ENCODE peak calls at places on chromosomes 4 and X, in five cellular contexts. H, C, B, Y and V are unnamed samples.

GRCh38 chr4:48913346-48913745 is 6.8 kb upstream of the OCIAD2 start:
- DNase-seq in H (peak; percentile 29), C (no peak), B (peak; percentile 84), Y (peak; percentile 76), V (peak; percentile 70)

GRCh38 chr4:153127773-153128494 is 76.3 kb upstream of the TRIM2 start:
- DNase-seq in H (no peak), C (peak; percentile 95), B (peak; percentile 89), Y (peak; percentile 90), V (peak; percentile 75)

GRCh38 chr4:95728145-95728544 is 111.7 kb upstream of the PDHA2 start:
- DNase-seq in H (no peak), C (no peak), B (peak; percentile 89), Y (peak; percentile 87), V (no peak)

GRCh38 chr4:8407756-8408155 is 32.8 kb downstream of the ACOX3 start:
- DNase-seq in H (no peak), C (no peak), B (no peak), Y (no peak), V (no peak)

GRCh38 chr4:7067147-7067522 is 729 bp downstream of the GRPEL1 start:
- DNase-seq in H (no peak), C (no peak), B (no peak), Y (peak; percentile 29), V (no peak)

GRCh38 chr4:4384837-4385236 is 2.1 kb upstream of the NSG1 start:
- DNase-seq in H (no peak), C (peak; percentile 83), B (peak; percentile 54), Y (peak; percentile 43), V (no peak)

GRCh38 chr4:74097631-74098550 is 1.1 kb downstream of the CXCL2 start:
- DNase-seq in H (no peak), C (no peak), B (peak; percentile 80), Y (peak; percentile 82), V (no peak)

GRCh38 chr4:6472387-6473263 is at the start of gene PPP2R2C:
- DNase-seq in H (no peak), C (peak; percentile 82), B (no peak), Y (no peak), V (no peak)

GRCh38 chr4:44016582-44017421 is 431.8 kb downstream of the KCTD8 start:
- DNase-seq in H (no peak), C (peak; percentile 28), B (no peak), Y (no peak), V (peak; percentile 11)

GRCh38 chr4:165343353-165344191 is 16.1 kb downstream of the MSMO1 start:
- DNase-seq in H (no peak), C (peak; percentile 24), B (no peak), Y (no peak), V (no peak)

GRCh38 chrX:6968231-6968630 is 179.3 kb upstream of the STS start:
- DNase-seq in H (no peak), C (no peak), B (no peak), Y (no peak), V (peak; percentile 4)

GRCh38 chrX:125205084-125205917 is 114.4 kb upstream of the TEX13C start:
- DNase-seq in H (no peak), C (peak; percentile 78), B (no peak), Y (no peak), V (peak; percentile 6)

GRCh38 chrX:150088042-150088441 is 149.8 kb upstream of the EOLA2 start:
- DNase-seq in H (no peak), C (no peak), B (no peak), Y (no peak), V (no peak)

GRCh38 chr4:41631538-41631937 is 93.6 kb downstream of the LIMCH1 start:
- DNase-seq in H (no peak), C (no peak), B (no peak), Y (no peak), V (peak; percentile 12)

GRCh38 chr4:79862842-79863241 is 210.2 kb downstream of the ANTXR2 start:
- DNase-seq in H (no peak), C (no peak), B (no peak), Y (no peak), V (no peak)

GRCh38 chrX:150575415-150575814 is 7.0 kb downstream of the MTM1 start:
- DNase-seq in H (no peak), C (no peak), B (peak; percentile 33), Y (peak; percentile 10), V (peak; percentile 17)

DNA sequence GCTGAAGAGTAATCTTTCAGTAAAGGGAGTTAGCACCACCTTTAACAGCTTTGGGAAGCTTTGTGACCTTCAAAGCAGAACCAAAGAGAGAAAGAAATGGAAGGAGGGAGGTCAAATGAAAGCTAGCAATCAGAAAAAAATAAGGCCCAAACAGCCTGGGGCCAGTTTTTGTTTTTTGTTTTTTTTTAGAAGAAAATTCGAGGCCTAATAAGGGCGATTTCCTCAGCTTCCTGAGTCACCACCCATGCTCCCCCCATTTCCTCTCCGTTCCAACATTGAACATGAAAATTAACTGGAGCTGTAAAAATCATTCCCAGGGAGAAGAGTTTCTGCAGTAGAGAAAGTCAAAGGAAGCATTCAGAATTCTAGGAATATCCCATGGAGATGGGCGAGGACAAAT is 115.1 kb downstream of the SH3KBP1 start:
- DNase-seq in H (no peak), C (no peak), B (peak; percentile 49), Y (peak; percentile 46), V (peak; percentile 47)
- H3K4me3 ChIP-seq in H (no peak overlapping the region), C (no peak overlapping the region), B (no peak overlapping the region), Y (no peak overlapping the region), V (no peak overlapping the region)

DNA sequence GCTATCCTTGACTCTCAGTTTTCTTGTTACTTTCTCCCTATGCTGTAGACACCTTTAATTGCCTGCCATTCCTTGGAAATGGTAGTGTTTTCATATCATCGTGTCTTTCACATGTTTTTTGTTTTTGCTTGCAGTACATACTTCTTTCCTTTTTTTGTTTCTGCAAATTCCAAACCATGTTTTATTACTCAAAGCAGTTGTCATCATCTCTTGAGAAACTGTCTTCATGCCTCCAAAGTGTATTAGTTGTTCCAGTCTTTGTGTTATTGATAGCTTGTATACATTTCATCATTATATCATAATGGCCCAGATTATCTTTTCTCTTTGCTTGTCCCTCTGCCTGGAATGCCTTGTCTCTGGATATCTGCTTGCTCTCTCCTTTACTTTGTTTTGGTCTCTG is 57.1 kb downstream of the PDLIM5 start:
- DNase-seq in H (no peak), C (no peak), B (peak; percentile 48), Y (peak; percentile 47), V (peak; percentile 66)
- H3K4me3 ChIP-seq in H (no peak overlapping the region), C (no peak overlapping the region), B (no peak overlapping the region), Y (no peak overlapping the region), V (no peak overlapping the region)

GRCh38 chrX:36950495-36951253 is 57.5 kb upstream of the FAM47C start:
- DNase-seq in H (no peak), C (peak; percentile 65), B (no peak), Y (no peak), V (no peak)
- H3K4me3 ChIP-seq in H (no peak overlapping the region), C (peak overlapping the region; percentile 17), B (no peak overlapping the region), Y (no peak overlapping the region), V (no peak overlapping the region)

DNA sequence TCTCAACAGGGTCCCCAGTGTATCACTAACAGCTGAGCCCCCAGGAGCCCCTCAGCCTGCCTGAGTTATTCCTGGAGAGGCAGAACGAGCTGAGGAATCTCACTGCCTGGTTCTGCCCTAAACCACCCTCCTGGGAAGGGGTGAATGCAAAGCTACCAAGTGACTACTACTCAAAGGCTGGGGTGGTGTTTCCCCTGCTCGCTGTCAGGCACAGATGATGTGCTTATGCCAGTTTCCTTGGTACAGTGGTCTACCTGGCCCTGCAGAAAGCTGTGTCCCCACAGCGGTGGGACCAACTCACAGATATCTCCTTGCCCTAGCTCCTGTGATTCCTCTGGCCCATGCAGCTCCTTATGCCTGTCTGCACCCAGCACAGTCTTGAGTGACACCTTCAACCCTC is 35.4 kb upstream of the ASMTL start:
- DNase-seq in H (no peak), C (no peak), B (no peak), Y (no peak), V (no peak)
- H3K4me3 ChIP-seq in H (no peak overlapping the region), C (no peak overlapping the region), B (no peak overlapping the region), Y (no peak overlapping the region), V (no peak overlapping the region)

GRCh38 chrX:17590892-17591740 is 146.2 kb upstream of the SCML1 start:
- DNase-seq in H (no peak), C (peak; percentile 65), B (peak; percentile 77), Y (peak; percentile 80), V (peak; percentile 82)
- H3K4me3 ChIP-seq in H (no peak overlapping the region), C (no peak overlapping the region), B (peak overlapping the region; percentile 19), Y (no peak overlapping the region), V (peak overlapping the region; percentile 48)

DNA sequence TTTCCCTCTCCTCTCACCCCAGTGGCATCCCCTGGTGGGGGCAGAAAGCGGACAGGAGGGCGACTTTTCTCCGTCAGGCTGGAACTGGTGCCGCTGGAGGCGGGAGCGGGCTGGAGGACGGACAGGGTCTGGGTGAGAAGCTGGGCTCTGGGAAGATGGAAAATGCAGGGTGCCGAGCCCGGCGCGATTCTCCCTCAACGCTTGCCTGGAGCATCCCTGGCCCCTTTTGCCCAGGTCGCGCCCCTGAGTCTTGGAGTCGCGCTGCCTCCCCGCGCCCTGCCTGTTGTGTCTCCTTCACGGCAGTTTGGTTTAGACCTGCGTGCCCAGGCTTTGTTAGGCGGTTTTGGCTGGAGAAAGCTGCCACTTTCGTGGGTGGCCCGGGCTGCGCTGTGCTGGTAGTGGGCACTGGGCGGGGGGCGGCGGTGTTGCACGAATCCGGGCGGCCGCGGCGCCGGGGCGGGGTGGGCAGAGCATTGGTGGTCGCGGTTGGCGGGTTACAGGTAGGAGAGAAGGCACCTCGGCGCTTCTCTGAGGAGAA is 2.0 kb downstream of the ADGRL3 start:
- DNase-seq in H (no peak), C (peak; percentile 62), B (peak; percentile 12), Y (peak; percentile 9), V (no peak)
- H3K4me3 ChIP-seq in H (no peak overlapping the region), C (peak overlapping the region; percentile 86), B (peak overlapping the region; percentile 62), Y (peak overlapping the region; percentile 64), V (no peak overlapping the region)

GRCh38 chr4:86358176-86358701 is 1.6 kb downstream of the MAPK10 start:
- DNase-seq in H (no peak), C (peak; percentile 15), B (peak; percentile 28), Y (peak; percentile 39), V (peak; percentile 12)
- H3K4me3 ChIP-seq in H (no peak overlapping the region), C (peak overlapping the region; percentile 90), B (no peak overlapping the region), Y (no peak overlapping the region), V (no peak overlapping the region)

GRCh38 chr4:992297-993110 is 700 bp downstream of the SLC26A1 start:
- DNase-seq in H (no peak), C (no peak), B (no peak), Y (no peak), V (no peak)
- H3K4me3 ChIP-seq in H (no peak overlapping the region), C (no peak overlapping the region), B (no peak overlapping the region), Y (no peak overlapping the region), V (no peak overlapping the region)

GRCh38 chr4:112801341-112801740 is 164.4 kb downstream of the LARP7 start:
- DNase-seq in H (no peak), C (peak; percentile 72), B (no peak), Y (no peak), V (no peak)
- H3K4me3 ChIP-seq in H (no peak overlapping the region), C (no peak overlapping the region), B (no peak overlapping the region), Y (no peak overlapping the region), V (no peak overlapping the region)

DNA sequence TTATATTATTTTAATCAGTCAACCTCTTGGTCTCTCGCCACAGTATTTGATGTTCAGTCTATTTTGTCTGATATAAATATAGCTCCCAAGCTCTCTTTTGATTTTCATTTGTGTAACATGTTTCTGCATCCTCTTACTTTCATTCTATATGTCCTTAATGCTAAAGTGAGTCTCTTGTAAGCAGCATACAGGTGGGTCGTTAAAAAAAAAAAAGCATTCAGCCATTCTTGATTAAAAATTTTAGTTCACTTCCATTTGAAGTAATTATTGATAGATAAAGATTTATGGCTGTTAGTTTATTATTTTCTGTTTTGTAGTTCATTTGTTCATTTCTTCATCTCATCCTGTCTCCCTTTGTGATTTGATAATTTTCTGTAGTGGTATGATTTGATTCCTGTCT is 229.1 kb downstream of the GUCY2F start:
- DNase-seq in H (no peak), C (no peak), B (no peak), Y (no peak), V (no peak)
- H3K4me3 ChIP-seq in H (no peak overlapping the region), C (no peak overlapping the region), B (no peak overlapping the region), Y (no peak overlapping the region), V (no peak overlapping the region)